ENCODE peak calls at places on chromosomes 4 and X, in nine cellular contexts. One of them, this sample, is unnamed.

GRCh38 chrX:317424-318067 is 1.1 kb downstream of the GTPBP6 start:
- DNase-seq in activated CD8-positive, alpha-beta memory T cell treated with anti-CD3 and anti-CD28 coated beads for 1 hour: no peak
- DNase-seq in stimulated activated CD8-positive, alpha-beta memory T cell treated with anti-CD3 and anti-CD28 coated beads, Interleukin-15, amount 100 ng/mL, for 48 hours: no peak
- DNase-seq in GM23248: peak
- DNase-seq in NCI-H2171 treated with DMSO at 0.1 percent for 48 hours: no peak
- DNase-seq in CD8-positive, alpha-beta T cell: no peak
- DNase-seq in activated T-cell treated with anti-CD3 and anti-CD28 coated beads, Interleukin-2, amount 50 U/mL, for 4 hours: no peak
- DNase-seq in dorsolateral prefrontal cortex: no peak
- DNase-seq in Right ventricle myocardium superior: no peak
- DNase-seq in this sample: no peak

GRCh38 chr4:167171928-167172327 is 62.4 kb downstream of the SPOCK3 start:
- DNase-seq in Right ventricle myocardium superior: no peak
- DNase-seq in stimulated activated CD8-positive, alpha-beta memory T cell treated with anti-CD3 and anti-CD28 coated beads, Interleukin-15, amount 100 ng/mL, for 48 hours: no peak
- DNase-seq in CD8-positive, alpha-beta T cell: no peak
- DNase-seq in dorsolateral prefrontal cortex: no peak
- DNase-seq in activated T-cell treated with anti-CD3 and anti-CD28 coated beads, Interleukin-2, amount 50 U/mL, for 4 hours: no peak
- DNase-seq in NCI-H2171 treated with DMSO at 0.1 percent for 48 hours: no peak
- DNase-seq in activated CD8-positive, alpha-beta memory T cell treated with anti-CD3 and anti-CD28 coated beads for 1 hour: no peak
- DNase-seq in GM23248: no peak
- DNase-seq in this sample: no peak

GRCh38 chr4:38500433-38500832 is 163.6 kb upstream of the KLF3 start:
- DNase-seq in dorsolateral prefrontal cortex: no peak
- DNase-seq in NCI-H2171 treated with DMSO at 0.1 percent for 48 hours: no peak
- DNase-seq in GM23248: peak
- DNase-seq in Right ventricle myocardium superior: no peak
- DNase-seq in activated CD8-positive, alpha-beta memory T cell treated with anti-CD3 and anti-CD28 coated beads for 1 hour: no peak
- DNase-seq in CD8-positive, alpha-beta T cell: no peak
- DNase-seq in activated T-cell treated with anti-CD3 and anti-CD28 coated beads, Interleukin-2, amount 50 U/mL, for 4 hours: no peak
- DNase-seq in stimulated activated CD8-positive, alpha-beta memory T cell treated with anti-CD3 and anti-CD28 coated beads, Interleukin-15, amount 100 ng/mL, for 48 hours: no peak
- DNase-seq in this sample: no peak

GRCh38 chrX:2502120-2502667 is 1.4 kb upstream of the DHRSX start:
- DNase-seq in Right ventricle myocardium superior: no peak
- DNase-seq in activated T-cell treated with anti-CD3 and anti-CD28 coated beads, Interleukin-2, amount 50 U/mL, for 4 hours: no peak
- DNase-seq in activated CD8-positive, alpha-beta memory T cell treated with anti-CD3 and anti-CD28 coated beads for 1 hour: no peak
- DNase-seq in stimulated activated CD8-positive, alpha-beta memory T cell treated with anti-CD3 and anti-CD28 coated beads, Interleukin-15, amount 100 ng/mL, for 48 hours: no peak
- DNase-seq in CD8-positive, alpha-beta T cell: no peak
- DNase-seq in dorsolateral prefrontal cortex: no peak
- DNase-seq in GM23248: no peak
- DNase-seq in NCI-H2171 treated with DMSO at 0.1 percent for 48 hours: no peak
- DNase-seq in this sample: no peak

GRCh38 chr4:8328456-8328855 is 58.9 kb downstream of the HTRA3 start:
- DNase-seq in activated T-cell treated with anti-CD3 and anti-CD28 coated beads, Interleukin-2, amount 50 U/mL, for 4 hours: no peak
- DNase-seq in activated CD8-positive, alpha-beta memory T cell treated with anti-CD3 and anti-CD28 coated beads for 1 hour: no peak
- DNase-seq in CD8-positive, alpha-beta T cell: no peak
- DNase-seq in stimulated activated CD8-positive, alpha-beta memory T cell treated with anti-CD3 and anti-CD28 coated beads, Interleukin-15, amount 100 ng/mL, for 48 hours: no peak
- DNase-seq in NCI-H2171 treated with DMSO at 0.1 percent for 48 hours: no peak
- DNase-seq in dorsolateral prefrontal cortex: peak
- DNase-seq in Right ventricle myocardium superior: peak
- DNase-seq in GM23248: no peak
- DNase-seq in this sample: no peak

GRCh38 chr4:105620640-105621323 is 68.4 kb downstream of the ARHGEF38 start:
- DNase-seq in CD8-positive, alpha-beta T cell: no peak
- DNase-seq in stimulated activated CD8-positive, alpha-beta memory T cell treated with anti-CD3 and anti-CD28 coated beads, Interleukin-15, amount 100 ng/mL, for 48 hours: no peak
- DNase-seq in GM23248: peak
- DNase-seq in activated T-cell treated with anti-CD3 and anti-CD28 coated beads, Interleukin-2, amount 50 U/mL, for 4 hours: no peak
- DNase-seq in Right ventricle myocardium superior: no peak
- DNase-seq in NCI-H2171 treated with DMSO at 0.1 percent for 48 hours: no peak
- DNase-seq in activated CD8-positive, alpha-beta memory T cell treated with anti-CD3 and anti-CD28 coated beads for 1 hour: no peak
- DNase-seq in dorsolateral prefrontal cortex: no peak
- DNase-seq in this sample: peak

GRCh38 chrX:72621619-72622485 is 49.2 kb upstream of the HDAC8 start:
- DNase-seq in Right ventricle myocardium superior: no peak
- DNase-seq in activated CD8-positive, alpha-beta memory T cell treated with anti-CD3 and anti-CD28 coated beads for 1 hour: no peak
- DNase-seq in CD8-positive, alpha-beta T cell: no peak
- DNase-seq in dorsolateral prefrontal cortex: no peak
- DNase-seq in stimulated activated CD8-positive, alpha-beta memory T cell treated with anti-CD3 and anti-CD28 coated beads, Interleukin-15, amount 100 ng/mL, for 48 hours: no peak
- DNase-seq in activated T-cell treated with anti-CD3 and anti-CD28 coated beads, Interleukin-2, amount 50 U/mL, for 4 hours: no peak
- DNase-seq in GM23248: peak
- DNase-seq in NCI-H2171 treated with DMSO at 0.1 percent for 48 hours: no peak
- DNase-seq in this sample: no peak

GRCh38 chr4:7332216-7333023 is 102.3 kb downstream of the PSAPL1 start:
- DNase-seq in CD8-positive, alpha-beta T cell: no peak
- DNase-seq in NCI-H2171 treated with DMSO at 0.1 percent for 48 hours: peak
- DNase-seq in GM23248: peak
- DNase-seq in activated CD8-positive, alpha-beta memory T cell treated with anti-CD3 and anti-CD28 coated beads for 1 hour: no peak
- DNase-seq in Right ventricle myocardium superior: peak
- DNase-seq in stimulated activated CD8-positive, alpha-beta memory T cell treated with anti-CD3 and anti-CD28 coated beads, Interleukin-15, amount 100 ng/mL, for 48 hours: no peak
- DNase-seq in activated T-cell treated with anti-CD3 and anti-CD28 coated beads, Interleukin-2, amount 50 U/mL, for 4 hours: no peak
- DNase-seq in dorsolateral prefrontal cortex: peak
- DNase-seq in this sample: peak

GRCh38 chr4:159398236-159398638 is 295.4 kb downstream of the RAPGEF2 start:
- DNase-seq in Right ventricle myocardium superior: no peak
- DNase-seq in activated T-cell treated with anti-CD3 and anti-CD28 coated beads, Interleukin-2, amount 50 U/mL, for 4 hours: no peak
- DNase-seq in activated CD8-positive, alpha-beta memory T cell treated with anti-CD3 and anti-CD28 coated beads for 1 hour: no peak
- DNase-seq in stimulated activated CD8-positive, alpha-beta memory T cell treated with anti-CD3 and anti-CD28 coated beads, Interleukin-15, amount 100 ng/mL, for 48 hours: no peak
- DNase-seq in GM23248: peak
- DNase-seq in dorsolateral prefrontal cortex: no peak
- DNase-seq in NCI-H2171 treated with DMSO at 0.1 percent for 48 hours: no peak
- DNase-seq in CD8-positive, alpha-beta T cell: no peak
- DNase-seq in this sample: no peak

GRCh38 chr4:107689912-107690587 is 30.0 kb downstream of the PAPSS1 start:
- DNase-seq in GM23248: peak
- DNase-seq in NCI-H2171 treated with DMSO at 0.1 percent for 48 hours: no peak
- DNase-seq in dorsolateral prefrontal cortex: no peak
- DNase-seq in stimulated activated CD8-positive, alpha-beta memory T cell treated with anti-CD3 and anti-CD28 coated beads, Interleukin-15, amount 100 ng/mL, for 48 hours: no peak
- DNase-seq in CD8-positive, alpha-beta T cell: no peak
- DNase-seq in activated CD8-positive, alpha-beta memory T cell treated with anti-CD3 and anti-CD28 coated beads for 1 hour: no peak
- DNase-seq in Right ventricle myocardium superior: no peak
- DNase-seq in activated T-cell treated with anti-CD3 and anti-CD28 coated beads, Interleukin-2, amount 50 U/mL, for 4 hours: no peak
- DNase-seq in this sample: peak

GRCh38 chr4:31059753-31060522 is 339.8 kb downstream of the PCDH7 start:
- DNase-seq in dorsolateral prefrontal cortex: no peak
- DNase-seq in Right ventricle myocardium superior: no peak
- DNase-seq in CD8-positive, alpha-beta T cell: no peak
- DNase-seq in NCI-H2171 treated with DMSO at 0.1 percent for 48 hours: no peak
- DNase-seq in GM23248: no peak
- DNase-seq in activated CD8-positive, alpha-beta memory T cell treated with anti-CD3 and anti-CD28 coated beads for 1 hour: no peak
- DNase-seq in stimulated activated CD8-positive, alpha-beta memory T cell treated with anti-CD3 and anti-CD28 coated beads, Interleukin-15, amount 100 ng/mL, for 48 hours: no peak
- DNase-seq in activated T-cell treated with anti-CD3 and anti-CD28 coated beads, Interleukin-2, amount 50 U/mL, for 4 hours: no peak
- DNase-seq in this sample: no peak

GRCh38 chrX:115679460-115679859 is 118.5 kb downstream of the PLS3 start:
- DNase-seq in NCI-H2171 treated with DMSO at 0.1 percent for 48 hours: peak
- DNase-seq in activated T-cell treated with anti-CD3 and anti-CD28 coated beads, Interleukin-2, amount 50 U/mL, for 4 hours: no peak
- DNase-seq in GM23248: peak
- DNase-seq in Right ventricle myocardium superior: no peak
- DNase-seq in activated CD8-positive, alpha-beta memory T cell treated with anti-CD3 and anti-CD28 coated beads for 1 hour: no peak
- DNase-seq in CD8-positive, alpha-beta T cell: no peak
- DNase-seq in stimulated activated CD8-positive, alpha-beta memory T cell treated with anti-CD3 and anti-CD28 coated beads, Interleukin-15, amount 100 ng/mL, for 48 hours: no peak
- DNase-seq in dorsolateral prefrontal cortex: no peak
- DNase-seq in this sample: peak

GRCh38 chr4:22515888-22516541 is at the start of gene ADGRA3:
- DNase-seq in NCI-H2171 treated with DMSO at 0.1 percent for 48 hours: peak
- DNase-seq in dorsolateral prefrontal cortex: peak
- DNase-seq in activated CD8-positive, alpha-beta memory T cell treated with anti-CD3 and anti-CD28 coated beads for 1 hour: no peak
- DNase-seq in activated T-cell treated with anti-CD3 and anti-CD28 coated beads, Interleukin-2, amount 50 U/mL, for 4 hours: peak
- DNase-seq in stimulated activated CD8-positive, alpha-beta memory T cell treated with anti-CD3 and anti-CD28 coated beads, Interleukin-15, amount 100 ng/mL, for 48 hours: peak
- DNase-seq in Right ventricle myocardium superior: peak
- DNase-seq in CD8-positive, alpha-beta T cell: no peak
- DNase-seq in GM23248: peak
- DNase-seq in this sample: peak

GRCh38 chrX:46325312-46325877 is 219.8 kb downstream of the ZNF674 start:
- DNase-seq in activated T-cell treated with anti-CD3 and anti-CD28 coated beads, Interleukin-2, amount 50 U/mL, for 4 hours: peak
- DNase-seq in CD8-positive, alpha-beta T cell: no peak
- DNase-seq in Right ventricle myocardium superior: no peak
- DNase-seq in GM23248: peak
- DNase-seq in stimulated activated CD8-positive, alpha-beta memory T cell treated with anti-CD3 and anti-CD28 coated beads, Interleukin-15, amount 100 ng/mL, for 48 hours: peak
- DNase-seq in dorsolateral prefrontal cortex: no peak
- DNase-seq in NCI-H2171 treated with DMSO at 0.1 percent for 48 hours: no peak
- DNase-seq in activated CD8-positive, alpha-beta memory T cell treated with anti-CD3 and anti-CD28 coated beads for 1 hour: no peak
- DNase-seq in this sample: peak

GRCh38 chrX:130575831-130576404 is 174.1 kb downstream of the RBMX2 start:
- DNase-seq in GM23248: peak
- DNase-seq in dorsolateral prefrontal cortex: peak
- DNase-seq in CD8-positive, alpha-beta T cell: no peak
- DNase-seq in stimulated activated CD8-positive, alpha-beta memory T cell treated with anti-CD3 and anti-CD28 coated beads, Interleukin-15, amount 100 ng/mL, for 48 hours: peak
- DNase-seq in activated T-cell treated with anti-CD3 and anti-CD28 coated beads, Interleukin-2, amount 50 U/mL, for 4 hours: peak
- DNase-seq in NCI-H2171 treated with DMSO at 0.1 percent for 48 hours: peak
- DNase-seq in activated CD8-positive, alpha-beta memory T cell treated with anti-CD3 and anti-CD28 coated beads for 1 hour: no peak
- DNase-seq in Right ventricle myocardium superior: peak
- DNase-seq in this sample: peak

GRCh38 chr4:25810016-25810415 is 52.8 kb downstream of the SEL1L3 start:
- DNase-seq in GM23248: no peak
- DNase-seq in Right ventricle myocardium superior: no peak
- DNase-seq in activated T-cell treated with anti-CD3 and anti-CD28 coated beads, Interleukin-2, amount 50 U/mL, for 4 hours: no peak
- DNase-seq in activated CD8-positive, alpha-beta memory T cell treated with anti-CD3 and anti-CD28 coated beads for 1 hour: no peak
- DNase-seq in dorsolateral prefrontal cortex: no peak
- DNase-seq in stimulated activated CD8-positive, alpha-beta memory T cell treated with anti-CD3 and anti-CD28 coated beads, Interleukin-15, amount 100 ng/mL, for 48 hours: no peak
- DNase-seq in NCI-H2171 treated with DMSO at 0.1 percent for 48 hours: no peak
- DNase-seq in CD8-positive, alpha-beta T cell: no peak
- DNase-seq in this sample: no peak

GRCh38 chr4:183289688-183290087 is 30.4 kb downstream of the CLDN22 start:
- DNase-seq in GM23248: peak
- DNase-seq in CD8-positive, alpha-beta T cell: no peak
- DNase-seq in NCI-H2171 treated with DMSO at 0.1 percent for 48 hours: no peak
- DNase-seq in activated T-cell treated with anti-CD3 and anti-CD28 coated beads, Interleukin-2, amount 50 U/mL, for 4 hours: no peak
- DNase-seq in dorsolateral prefrontal cortex: no peak
- DNase-seq in activated CD8-positive, alpha-beta memory T cell treated with anti-CD3 and anti-CD28 coated beads for 1 hour: no peak
- DNase-seq in Right ventricle myocardium superior: no peak
- DNase-seq in stimulated activated CD8-positive, alpha-beta memory T cell treated with anti-CD3 and anti-CD28 coated beads, Interleukin-15, amount 100 ng/mL, for 48 hours: no peak
- DNase-seq in this sample: no peak

GRCh38 chr4:92100980-92101379 is 202.8 kb upstream of the GRID2 start:
- DNase-seq in stimulated activated CD8-positive, alpha-beta memory T cell treated with anti-CD3 and anti-CD28 coated beads, Interleukin-15, amount 100 ng/mL, for 48 hours: no peak
- DNase-seq in GM23248: no peak
- DNase-seq in activated CD8-positive, alpha-beta memory T cell treated with anti-CD3 and anti-CD28 coated beads for 1 hour: no peak
- DNase-seq in Right ventricle myocardium superior: no peak
- DNase-seq in dorsolateral prefrontal cortex: no peak
- DNase-seq in CD8-positive, alpha-beta T cell: no peak
- DNase-seq in NCI-H2171 treated with DMSO at 0.1 percent for 48 hours: peak
- DNase-seq in activated T-cell treated with anti-CD3 and anti-CD28 coated beads, Interleukin-2, amount 50 U/mL, for 4 hours: no peak
- DNase-seq in this sample: no peak

GRCh38 chrX:40366661-40367060 is 214.1 kb upstream of the ATP6AP2 start:
- DNase-seq in NCI-H2171 treated with DMSO at 0.1 percent for 48 hours: no peak
- DNase-seq in GM23248: no peak
- DNase-seq in activated T-cell treated with anti-CD3 and anti-CD28 coated beads, Interleukin-2, amount 50 U/mL, for 4 hours: no peak
- DNase-seq in stimulated activated CD8-positive, alpha-beta memory T cell treated with anti-CD3 and anti-CD28 coated beads, Interleukin-15, amount 100 ng/mL, for 48 hours: no peak
- DNase-seq in activated CD8-positive, alpha-beta memory T cell treated with anti-CD3 and anti-CD28 coated beads for 1 hour: no peak
- DNase-seq in dorsolateral prefrontal cortex: no peak
- DNase-seq in CD8-positive, alpha-beta T cell: no peak
- DNase-seq in Right ventricle myocardium superior: no peak
- DNase-seq in this sample: no peak

GRCh38 chr4:1459664-1460511 is 53.6 kb upstream of the NKX1-1 start:
- DNase-seq in activated T-cell treated with anti-CD3 and anti-CD28 coated beads, Interleukin-2, amount 50 U/mL, for 4 hours: no peak
- DNase-seq in GM23248: no peak
- DNase-seq in CD8-positive, alpha-beta T cell: no peak
- DNase-seq in dorsolateral prefrontal cortex: no peak
- DNase-seq in NCI-H2171 treated with DMSO at 0.1 percent for 48 hours: no peak
- DNase-seq in stimulated activated CD8-positive, alpha-beta memory T cell treated with anti-CD3 and anti-CD28 coated beads, Interleukin-15, amount 100 ng/mL, for 48 hours: no peak
- DNase-seq in activated CD8-positive, alpha-beta memory T cell treated with anti-CD3 and anti-CD28 coated beads for 1 hour: no peak
- DNase-seq in Right ventricle myocardium superior: no peak
- DNase-seq in this sample: no peak

GRCh38 chrX:47936224-47936939 is 67.4 kb downstream of the ZNF182 start:
- DNase-seq in dorsolateral prefrontal cortex: no peak
- DNase-seq in activated CD8-positive, alpha-beta memory T cell treated with anti-CD3 and anti-CD28 coated beads for 1 hour: no peak
- DNase-seq in Right ventricle myocardium superior: no peak
- DNase-seq in activated T-cell treated with anti-CD3 and anti-CD28 coated beads, Interleukin-2, amount 50 U/mL, for 4 hours: no peak
- DNase-seq in stimulated activated CD8-positive, alpha-beta memory T cell treated with anti-CD3 and anti-CD28 coated beads, Interleukin-15, amount 100 ng/mL, for 48 hours: no peak
- DNase-seq in CD8-positive, alpha-beta T cell: no peak
- DNase-seq in NCI-H2171 treated with DMSO at 0.1 percent for 48 hours: no peak
- DNase-seq in GM23248: no peak
- DNase-seq in this sample: peak

GRCh38 chrX:17285983-17286382 is 89.0 kb upstream of the NHS start:
- DNase-seq in Right ventricle myocardium superior: no peak
- DNase-seq in activated T-cell treated with anti-CD3 and anti-CD28 coated beads, Interleukin-2, amount 50 U/mL, for 4 hours: no peak
- DNase-seq in CD8-positive, alpha-beta T cell: no peak
- DNase-seq in dorsolateral prefrontal cortex: no peak
- DNase-seq in stimulated activated CD8-positive, alpha-beta memory T cell treated with anti-CD3 and anti-CD28 coated beads, Interleukin-15, amount 100 ng/mL, for 48 hours: no peak
- DNase-seq in NCI-H2171 treated with DMSO at 0.1 percent for 48 hours: no peak
- DNase-seq in GM23248: no peak
- DNase-seq in activated CD8-positive, alpha-beta memory T cell treated with anti-CD3 and anti-CD28 coated beads for 1 hour: no peak
- DNase-seq in this sample: no peak

GRCh38 chr4:7808752-7809151 is 130.9 kb downstream of the AFAP1 start:
- DNase-seq in dorsolateral prefrontal cortex: no peak
- DNase-seq in GM23248: peak
- DNase-seq in activated T-cell treated with anti-CD3 and anti-CD28 coated beads, Interleukin-2, amount 50 U/mL, for 4 hours: no peak
- DNase-seq in stimulated activated CD8-positive, alpha-beta memory T cell treated with anti-CD3 and anti-CD28 coated beads, Interleukin-15, amount 100 ng/mL, for 48 hours: no peak
- DNase-seq in NCI-H2171 treated with DMSO at 0.1 percent for 48 hours: no peak
- DNase-seq in Right ventricle myocardium superior: no peak
- DNase-seq in activated CD8-positive, alpha-beta memory T cell treated with anti-CD3 and anti-CD28 coated beads for 1 hour: no peak
- DNase-seq in CD8-positive, alpha-beta T cell: no peak
- DNase-seq in this sample: no peak

GRCh38 chr4:68361146-68361589 is 11.3 kb upstream of the YTHDC1 start:
- DNase-seq in stimulated activated CD8-positive, alpha-beta memory T cell treated with anti-CD3 and anti-CD28 coated beads, Interleukin-15, amount 100 ng/mL, for 48 hours: no peak
- DNase-seq in CD8-positive, alpha-beta T cell: no peak
- DNase-seq in Right ventricle myocardium superior: no peak
- DNase-seq in dorsolateral prefrontal cortex: no peak
- DNase-seq in activated T-cell treated with anti-CD3 and anti-CD28 coated beads, Interleukin-2, amount 50 U/mL, for 4 hours: no peak
- DNase-seq in GM23248: peak
- DNase-seq in NCI-H2171 treated with DMSO at 0.1 percent for 48 hours: no peak
- DNase-seq in activated CD8-positive, alpha-beta memory T cell treated with anti-CD3 and anti-CD28 coated beads for 1 hour: no peak
- DNase-seq in this sample: peak

GRCh38 chrX:38260231-38260630 is 39.6 kb upstream of the SRPX start:
- DNase-seq in stimulated activated CD8-positive, alpha-beta memory T cell treated with anti-CD3 and anti-CD28 coated beads, Interleukin-15, amount 100 ng/mL, for 48 hours: no peak
- DNase-seq in dorsolateral prefrontal cortex: no peak
- DNase-seq in Right ventricle myocardium superior: no peak
- DNase-seq in NCI-H2171 treated with DMSO at 0.1 percent for 48 hours: no peak
- DNase-seq in activated T-cell treated with anti-CD3 and anti-CD28 coated beads, Interleukin-2, amount 50 U/mL, for 4 hours: no peak
- DNase-seq in GM23248: peak
- DNase-seq in activated CD8-positive, alpha-beta memory T cell treated with anti-CD3 and anti-CD28 coated beads for 1 hour: no peak
- DNase-seq in CD8-positive, alpha-beta T cell: no peak
- DNase-seq in this sample: peak

GRCh38 chrX:7252013-7252610 is 104.2 kb upstream of the PUDP start:
- DNase-seq in activated T-cell treated with anti-CD3 and anti-CD28 coated beads, Interleukin-2, amount 50 U/mL, for 4 hours: no peak
- DNase-seq in activated CD8-positive, alpha-beta memory T cell treated with anti-CD3 and anti-CD28 coated beads for 1 hour: no peak
- DNase-seq in CD8-positive, alpha-beta T cell: no peak
- DNase-seq in stimulated activated CD8-positive, alpha-beta memory T cell treated with anti-CD3 and anti-CD28 coated beads, Interleukin-15, amount 100 ng/mL, for 48 hours: no peak
- DNase-seq in GM23248: no peak
- DNase-seq in dorsolateral prefrontal cortex: no peak
- DNase-seq in NCI-H2171 treated with DMSO at 0.1 percent for 48 hours: no peak
- DNase-seq in Right ventricle myocardium superior: no peak
- DNase-seq in this sample: no peak

GRCh38 chr4:27791640-27792039 is 931.0 kb downstream of the STIM2 start:
- DNase-seq in NCI-H2171 treated with DMSO at 0.1 percent for 48 hours: no peak
- DNase-seq in Right ventricle myocardium superior: no peak
- DNase-seq in CD8-positive, alpha-beta T cell: no peak
- DNase-seq in activated T-cell treated with anti-CD3 and anti-CD28 coated beads, Interleukin-2, amount 50 U/mL, for 4 hours: no peak
- DNase-seq in stimulated activated CD8-positive, alpha-beta memory T cell treated with anti-CD3 and anti-CD28 coated beads, Interleukin-15, amount 100 ng/mL, for 48 hours: no peak
- DNase-seq in GM23248: peak
- DNase-seq in dorsolateral prefrontal cortex: no peak
- DNase-seq in activated CD8-positive, alpha-beta memory T cell treated with anti-CD3 and anti-CD28 coated beads for 1 hour: no peak
- DNase-seq in this sample: no peak

GRCh38 chrX:40949071-40949470 is 136.2 kb upstream of the USP9X start:
- DNase-seq in Right ventricle myocardium superior: no peak
- DNase-seq in GM23248: no peak
- DNase-seq in CD8-positive, alpha-beta T cell: no peak
- DNase-seq in activated T-cell treated with anti-CD3 and anti-CD28 coated beads, Interleukin-2, amount 50 U/mL, for 4 hours: no peak
- DNase-seq in activated CD8-positive, alpha-beta memory T cell treated with anti-CD3 and anti-CD28 coated beads for 1 hour: no peak
- DNase-seq in dorsolateral prefrontal cortex: no peak
- DNase-seq in stimulated activated CD8-positive, alpha-beta memory T cell treated with anti-CD3 and anti-CD28 coated beads, Interleukin-15, amount 100 ng/mL, for 48 hours: no peak
- DNase-seq in NCI-H2171 treated with DMSO at 0.1 percent for 48 hours: no peak
- DNase-seq in this sample: no peak

GRCh38 chrX:107566603-107567262 is 61.6 kb upstream of the PRPS1 start:
- DNase-seq in NCI-H2171 treated with DMSO at 0.1 percent for 48 hours: no peak
- DNase-seq in dorsolateral prefrontal cortex: no peak
- DNase-seq in activated T-cell treated with anti-CD3 and anti-CD28 coated beads, Interleukin-2, amount 50 U/mL, for 4 hours: no peak
- DNase-seq in CD8-positive, alpha-beta T cell: no peak
- DNase-seq in stimulated activated CD8-positive, alpha-beta memory T cell treated with anti-CD3 and anti-CD28 coated beads, Interleukin-15, amount 100 ng/mL, for 48 hours: no peak
- DNase-seq in Right ventricle myocardium superior: no peak
- DNase-seq in activated CD8-positive, alpha-beta memory T cell treated with anti-CD3 and anti-CD28 coated beads for 1 hour: no peak
- DNase-seq in GM23248: peak
- DNase-seq in this sample: no peak

GRCh38 chr4:140239311-140239710 is 85.3 kb upstream of the MAML3 start:
- DNase-seq in dorsolateral prefrontal cortex: no peak
- DNase-seq in stimulated activated CD8-positive, alpha-beta memory T cell treated with anti-CD3 and anti-CD28 coated beads, Interleukin-15, amount 100 ng/mL, for 48 hours: no peak
- DNase-seq in GM23248: no peak
- DNase-seq in Right ventricle myocardium superior: no peak
- DNase-seq in activated T-cell treated with anti-CD3 and anti-CD28 coated beads, Interleukin-2, amount 50 U/mL, for 4 hours: no peak
- DNase-seq in CD8-positive, alpha-beta T cell: no peak
- DNase-seq in NCI-H2171 treated with DMSO at 0.1 percent for 48 hours: peak
- DNase-seq in activated CD8-positive, alpha-beta memory T cell treated with anti-CD3 and anti-CD28 coated beads for 1 hour: no peak
- DNase-seq in this sample: no peak

GRCh38 chrX:149513713-149514427 is 8.8 kb upstream of the IDS start:
- DNase-seq in Right ventricle myocardium superior: no peak
- DNase-seq in GM23248: peak
- DNase-seq in activated T-cell treated with anti-CD3 and anti-CD28 coated beads, Interleukin-2, amount 50 U/mL, for 4 hours: no peak
- DNase-seq in CD8-positive, alpha-beta T cell: no peak
- DNase-seq in dorsolateral prefrontal cortex: no peak
- DNase-seq in activated CD8-positive, alpha-beta memory T cell treated with anti-CD3 and anti-CD28 coated beads for 1 hour: no peak
- DNase-seq in NCI-H2171 treated with DMSO at 0.1 percent for 48 hours: no peak
- DNase-seq in stimulated activated CD8-positive, alpha-beta memory T cell treated with anti-CD3 and anti-CD28 coated beads, Interleukin-15, amount 100 ng/mL, for 48 hours: no peak
- DNase-seq in this sample: no peak